ENCODE peak calls at places on chromosomes 1 and 21, in ten cellular contexts. F is IMR-90; V is ovary; K is heart left ventricle; U is WERI-Rb-1; D is aorta; B is CD4-positive, alpha-beta memory T cell; G is mammary epithelial cell; N is RWPE1; E is lower lobe of right lung. Y is an unnamed sample.

GRCh38 chr1:12184008-12184681 is 17.4 kb downstream of the TNFRSF1B start:
- DNase-seq in B (no peak), D (peak), E (peak), F (peak), V (peak), K (peak), G (no peak), N (no peak), U (no peak), Y (no peak)

GRCh38 chr1:7401814-7402547 is 369.1 kb upstream of the VAMP3 start:
- DNase-seq in G (peak), B (no peak), U (peak), E (no peak), K (no peak), D (peak), V (no peak), N (peak), F (peak), Y (no peak)

GRCh38 chr1:181099152-181100014 is 10.9 kb downstream of the IER5 start:
- DNase-seq in F (peak), G (peak), B (no peak), U (peak), K (no peak), E (no peak), D (no peak), V (no peak), N (peak), Y (no peak)

GRCh38 chr1:91787946-91788345 is 98.0 kb downstream of the TGFBR3 start:
- DNase-seq in N (no peak), V (no peak), K (no peak), B (no peak), E (no peak), G (no peak), D (no peak), F (no peak), U (no peak), Y (no peak)

GRCh38 chr1:18316764-18317163 is 164.0 kb upstream of the KLHDC7A start:
- DNase-seq in V (no peak), B (no peak), U (no peak), F (no peak), E (no peak), G (no peak), N (no peak), D (no peak), K (no peak), Y (no peak)

GRCh38 chr1:54883349-54884102 is 3.5 kb downstream of the DHCR24 start:
- DNase-seq in G (peak), N (no peak), K (no peak), D (no peak), F (peak), U (no peak), E (no peak), B (no peak), V (no peak), Y (no peak)

GRCh38 chr1:226457307-226457712 is 49.4 kb upstream of the PARP1 start:
- DNase-seq in K (no peak), B (peak), N (no peak), F (no peak), G (no peak), V (no peak), E (no peak), U (no peak), D (no peak), Y (no peak)

GRCh38 chr1:6690186-6690585 is 11.4 kb downstream of the DNAJC11 start:
- DNase-seq in U (no peak), E (no peak), N (no peak), K (no peak), V (no peak), F (no peak), B (no peak), D (no peak), G (no peak), Y (no peak)

GRCh38 chr1:94821636-94822305 is 1.6 kb downstream of the SLC44A3 start:
- DNase-seq in D (no peak), B (no peak), U (peak), K (no peak), G (no peak), V (no peak), F (no peak), N (no peak), E (no peak), Y (no peak)

GRCh38 chr1:63628607-63629006 is 35.4 kb downstream of the PGM1 start:
- DNase-seq in K (no peak), E (no peak), U (no peak), G (peak), V (no peak), F (no peak), N (peak), D (no peak), B (no peak), Y (no peak)

GRCh38 chr1:221724931-221725605 is 16.8 kb downstream of the DUSP10 start:
- DNase-seq in K (no peak), D (no peak), G (peak), N (no peak), B (no peak), U (no peak), E (peak), F (peak), V (no peak), Y (no peak)

GRCh38 chr1:19029191-19030085 is 73.0 kb upstream of the IFFO2 start:
- DNase-seq in U (no peak), D (no peak), E (no peak), B (no peak), F (no peak), V (no peak), N (peak), K (no peak), G (no peak), Y (no peak)

GRCh38 chr1:78274814-78275213 is 216.0 kb upstream of the PTGFR start:
- DNase-seq in K (no peak), B (no peak), V (no peak), D (no peak), F (peak), G (peak), N (no peak), E (no peak), U (no peak), Y (no peak)

GRCh38 chr21:45370575-45370974 is 34.4 kb upstream of the COL18A1 start:
- DNase-seq in V (no peak), N (no peak), K (no peak), E (no peak), G (no peak), D (no peak), U (no peak), B (no peak), F (no peak), Y (no peak)

GRCh38 chr1:189424746-189425331 is 1052.8 kb downstream of the BRINP3 start:
- DNase-seq in G (peak), V (no peak), U (no peak), F (peak), E (no peak), B (no peak), N (no peak), D (no peak), K (no peak), Y (no peak)

GRCh38 chr1:8437286-8437685 is 119.4 kb downstream of the SLC45A1 start:
- DNase-seq in U (no peak), N (no peak), E (no peak), B (no peak), K (no peak), F (no peak), V (no peak), G (no peak), D (no peak), Y (no peak)
- H3K27ac ChIP-seq in U (no peak), N (no peak), E (no peak), B (no peak), K (no peak), F (peak), V (no peak), G (no peak), D (peak), Y (no peak)

DNA sequence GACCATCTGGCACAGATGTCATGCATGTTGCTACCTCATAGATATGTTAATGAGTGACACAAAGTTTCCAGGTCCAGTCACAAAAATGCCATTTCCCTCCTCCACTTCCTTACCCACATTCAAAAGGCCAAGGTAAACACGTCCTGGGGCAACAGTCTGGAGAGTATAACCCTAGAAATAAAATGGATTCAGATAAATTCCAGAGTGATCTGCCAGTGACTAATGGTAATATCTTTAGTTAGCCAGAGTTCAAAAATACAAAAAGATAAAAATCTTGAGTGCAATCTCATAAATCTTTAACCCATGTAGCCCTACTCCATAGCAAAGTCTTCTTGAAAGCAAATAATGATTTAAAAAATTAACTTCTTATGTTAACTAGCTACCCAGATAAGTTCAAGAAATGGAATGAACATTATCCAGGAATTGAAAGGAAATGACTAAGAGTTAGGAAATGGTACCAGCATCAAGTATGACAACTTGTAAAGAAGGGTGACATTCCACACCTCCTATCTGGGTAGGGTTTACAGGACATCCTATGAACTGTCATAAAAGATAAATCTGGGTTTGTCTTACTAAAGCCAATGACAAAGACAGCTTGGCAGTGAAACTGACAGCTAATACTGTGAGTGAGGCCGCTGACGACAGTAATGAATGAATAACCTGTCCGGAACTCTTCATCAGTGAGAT is 18.1 kb downstream of the RGS2 start:
- DNase-seq in K (no peak), G (peak), E (no peak), V (no peak), U (no peak), D (no peak), F (no peak), N (peak), B (no peak), Y (no peak)
- H3K27ac ChIP-seq in K (no peak), G (peak), E (no peak), V (no peak), U (no peak), D (no peak), F (no peak), N (no peak), B (no peak), Y (no peak)

DNA sequence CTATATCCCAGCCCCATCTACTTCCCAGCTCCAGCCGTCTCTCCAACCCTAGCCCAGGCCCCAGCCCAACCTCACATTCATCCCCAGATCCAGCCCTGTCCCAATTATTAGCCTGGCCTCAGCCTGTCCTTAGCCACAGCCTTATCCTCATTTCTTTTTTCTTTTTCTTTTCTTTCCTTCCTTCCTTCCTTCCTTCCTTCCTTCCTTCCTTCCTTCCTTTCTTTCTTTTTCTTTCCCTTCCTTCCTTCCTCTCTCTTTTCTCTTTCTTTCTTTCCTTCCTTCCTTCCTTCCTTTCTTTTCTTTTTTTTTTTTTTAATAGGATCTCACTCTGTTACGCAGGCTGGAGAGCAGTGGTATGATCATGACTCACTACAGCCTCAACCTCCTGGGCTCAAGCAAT is 7.6 kb downstream of the FCMR start:
- DNase-seq in K (no peak), V (no peak), B (no peak), F (no peak), E (no peak), U (no peak), D (peak), N (no peak), G (no peak), Y (no peak)
- H3K27ac ChIP-seq in K (no peak), V (no peak), B (peak), F (no peak), E (no peak), U (no peak), D (no peak), N (no peak), G (no peak), Y (no peak)

GRCh38 chr1:230855886-230856285 is 12.4 kb downstream of the C1orf198 start:
- DNase-seq in D (no peak), F (peak), G (no peak), N (no peak), V (no peak), K (no peak), E (no peak), B (no peak), U (no peak), Y (no peak)
- H3K27ac ChIP-seq in D (peak), F (peak), G (no peak), N (no peak), V (no peak), K (no peak), E (peak), B (no peak), U (no peak), Y (no peak)

DNA sequence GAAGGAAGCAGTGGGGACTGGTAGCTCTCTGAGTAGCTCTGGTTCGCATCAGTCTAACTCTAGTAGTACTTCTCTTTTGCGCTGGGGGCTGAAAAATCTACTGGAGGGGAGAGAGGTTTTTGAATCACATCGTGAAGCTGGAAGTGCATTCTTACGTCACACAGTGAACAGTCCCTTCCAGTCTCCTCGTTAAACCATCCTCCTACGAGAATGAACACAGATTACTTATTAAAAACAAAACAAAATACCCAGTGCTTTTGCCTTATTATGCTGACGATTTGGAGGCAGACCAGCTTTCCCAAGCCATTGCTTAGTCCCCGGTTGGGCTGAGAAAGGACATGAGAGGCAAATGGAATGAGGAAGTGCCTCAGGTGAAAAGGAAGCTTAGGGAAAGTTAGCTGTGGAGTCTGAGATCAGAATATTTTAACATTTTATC is 16.1 kb downstream of the HUNK start:
- DNase-seq in N (no peak), F (no peak), D (no peak), E (no peak), G (no peak), B (no peak), U (no peak), V (no peak), K (no peak), Y (peak)
- H3K27ac ChIP-seq in N (no peak), F (no peak), D (no peak), E (peak), G (no peak), B (no peak), U (no peak), V (no peak), K (no peak), Y (peak)

Y was measured in pancreas.